ENCODE peak calls at places on chromosomes 7 and 10, in seven cellular contexts. Q is lung microvascular endothelial cell, P is mucosa of gallbladder, F is foreskin fibroblast, T is NCI-H510A, B is dorsolateral prefrontal cortex, X is mesenchymal stem cell. V is an unnamed sample.

GRCh38 chr10:61662794-61663259 is at the start of gene CABCOCO1:
- DNase-seq in Q (peak), P (peak), F (peak), T (peak), B (peak), X (peak), V (no peak)

GRCh38 chr7:136940917-136941316 is 72.5 kb downstream of the CHRM2 start:
- DNase-seq in Q (no peak), P (no peak), F (no peak), T (no peak), B (no peak), X (no peak), V (no peak)

GRCh38 chr7:55214707-55215106 is 150.4 kb upstream of the LANCL2 start:
- DNase-seq in Q (no peak), P (no peak), F (no peak), T (no peak), B (no peak), X (peak), V (no peak)

GRCh38 chr10:22058195-22058594 is 54.7 kb upstream of the DNAJC1 start:
- DNase-seq in Q (no peak), P (no peak), F (no peak), T (no peak), B (no peak), X (peak), V (no peak)

GRCh38 chr7:85068796-85069195 is 118.1 kb downstream of the SEMA3D start:
- DNase-seq in Q (peak), P (no peak), F (peak), T (no peak), B (no peak), X (peak), V (no peak)

GRCh38 chr10:102504179-102504975 is 605 bp downstream of the SUFU start:
- DNase-seq in Q (peak), P (peak), F (peak), T (no peak), B (no peak), X (peak), V (peak)

GRCh38 chr7:151595702-151596340 is 76.1 kb upstream of the RHEB start:
- DNase-seq in Q (no peak), P (no peak), F (no peak), T (no peak), B (no peak), X (no peak), V (no peak)

GRCh38 chr10:7789390-7789789 is 1.4 kb downstream of the ATP5F1C start:
- DNase-seq in Q (peak), P (no peak), F (no peak), T (no peak), B (no peak), X (peak), V (no peak)

GRCh38 chr7:5425507-5426225 is 2.0 kb upstream of the TNRC18 start:
- DNase-seq in Q (peak), P (peak), F (peak), T (peak), B (peak), X (peak), V (peak)

GRCh38 chr10:71571460-71572175 is 148.0 kb downstream of the C10orf105 start:
- DNase-seq in Q (no peak), P (no peak), F (no peak), T (no peak), B (no peak), X (no peak), V (no peak)

GRCh38 chr7:93972029-93972725 is 32.0 kb downstream of the BET1 start:
- DNase-seq in Q (no peak), P (no peak), F (peak), T (no peak), B (no peak), X (no peak), V (no peak)

GRCh38 chr10:130455791-130456190 is 319.6 kb downstream of the GLRX3 start:
- DNase-seq in Q (no peak), P (no peak), F (no peak), T (no peak), B (no peak), X (no peak), V (no peak)

GRCh38 chr7:105355701-105356100 is 33.0 kb downstream of the SRPK2 start:
- DNase-seq in Q (no peak), P (no peak), F (no peak), T (no peak), B (no peak), X (no peak), V (no peak)

GRCh38 chr7:116809636-116810266 is 52.6 kb upstream of the CAPZA2 start:
- DNase-seq in Q (peak), P (peak), F (peak), T (peak), B (peak), X (peak), V (no peak)

GRCh38 chr10:120429395-120429794 is 27.6 kb upstream of the PLPP4 start:
- DNase-seq in Q (no peak), P (no peak), F (no peak), T (no peak), B (no peak), X (no peak), V (no peak)

GRCh38 chr7:64619705-64620104 is 46.2 kb upstream of the ZNF107 start:
- DNase-seq in Q (no peak), P (no peak), F (no peak), T (no peak), B (no peak), X (peak), V (no peak)

V was measured in HL-60.